ENCODE peak calls at places on chromosomes 5 and 9, in six cellular contexts. G is NCI-H1092 treated with DMSO at 0.1 percent for 48 hours; A is transverse colon; N is stimulated activated CD8-positive, alpha-beta memory T cell treated with anti-CD3 and anti-CD28 coated beads, Interleukin-4, amount 100 ng/mL, for 48 hours; E is nephron progenitor cell; Z is GF-D8. Q is an unnamed sample.

GRCh38 chr9:133969681-133970580 is 22.2 kb downstream of the VAV2 start:
- DNase-seq in G (no peak), A (no peak), N (no peak), E (peak), Z (no peak), Q (no peak)

GRCh38 chr5:158139161-158139560 is 280.2 kb upstream of the CLINT1 start:
- DNase-seq in G (no peak), A (no peak), N (no peak), E (no peak), Z (no peak), Q (no peak)

GRCh38 chr5:38994329-38994927 is 79.8 kb downstream of the RICTOR start:
- DNase-seq in G (peak), A (peak), N (no peak), E (no peak), Z (no peak), Q (peak)

GRCh38 chr9:117958726-117959125 is 254.5 kb downstream of the TLR4 start:
- DNase-seq in G (no peak), A (no peak), N (no peak), E (no peak), Z (no peak), Q (no peak)

GRCh38 chr9:69122391-69123141 is 51.5 kb upstream of the TJP2 start:
- DNase-seq in G (peak), A (peak), N (no peak), E (no peak), Z (no peak), Q (no peak)

GRCh38 chr5:88881566-88881965 is 1.4 kb downstream of the MEF2C start:
- DNase-seq in G (no peak), A (no peak), N (no peak), E (no peak), Z (no peak), Q (no peak)

GRCh38 chr9:134690946-134691694 is 49.5 kb downstream of the COL5A1 start:
- DNase-seq in G (no peak), A (no peak), N (no peak), E (no peak), Z (no peak), Q (no peak)

GRCh38 chr5:176735383-176736265 is 74.7 kb upstream of the UNC5A start:
- DNase-seq in G (no peak), A (peak), N (peak), E (no peak), Z (no peak), Q (no peak)

GRCh38 chr9:80649496-80649895 is 1039.9 kb downstream of the TLE1 start:
- DNase-seq in G (no peak), A (no peak), N (no peak), E (no peak), Z (no peak), Q (no peak)

GRCh38 chr5:61625682-61626620 is 293.9 kb downstream of the ZSWIM6 start:
- DNase-seq in G (no peak), A (peak), N (peak), E (peak), Z (no peak), Q (peak)

GRCh38 chr5:4005335-4005734 is 409.7 kb downstream of the IRX1 start:
- DNase-seq in G (no peak), A (no peak), N (no peak), E (no peak), Z (no peak), Q (no peak)

GRCh38 chr5:57184322-57184721 is 10.5 kb downstream of the GPBP1 start:
- DNase-seq in G (no peak), A (no peak), N (no peak), E (no peak), Z (no peak), Q (no peak)

GRCh38 chr9:8447618-8448017 is 648.0 kb upstream of the DMAC1 start:
- DNase-seq in G (no peak), A (no peak), N (no peak), E (no peak), Z (no peak), Q (no peak)

GRCh38 chr5:139181835-139182452 is 16.2 kb downstream of the SIL1 start:
- DNase-seq in G (no peak), A (peak), N (no peak), E (no peak), Z (no peak), Q (no peak)

GRCh38 chr5:29485333-29485732 is 1708.2 kb upstream of the CDH6 start:
- DNase-seq in G (no peak), A (no peak), N (no peak), E (no peak), Z (no peak), Q (no peak)